ENCODE peak calls at places on chromosomes 1 and 21, in eight cellular contexts. K is aorta; E is astrocyte; A is mesothelial cell of epicardium; G is endothelial cell; O is choroid plexus epithelial cell; R is progenitor cell of endocrine pancreas; P is stimulated activated CD4-positive, alpha-beta T cell treated with anti-CD3 and anti-CD28 coated beads, Interleukin-2, amount 100 ng/mL, for 48 hours. U is an unnamed sample.

GRCh38 chr1:156160744-156161181 is 7.4 kb downstream of the SEMA4A start:
- DNase-seq in A (peak; percentile 71), R (peak; percentile 51), G (peak; percentile 61), P (peak; percentile 74), K (peak; percentile 91), E (peak; percentile 57), O (peak; percentile 80), U (no peak)

GRCh38 chr1:47780469-47780995 is 216.7 kb downstream of the TRABD2B start:
- DNase-seq in G (no peak), P (no peak), K (no peak), R (no peak), E (no peak), A (no peak), O (no peak), U (no peak)

GRCh38 chr1:23673086-23673813 is 18.4 kb upstream of the RPL11 start:
- DNase-seq in O (peak; percentile 54), K (no peak), E (peak; percentile 30), P (no peak), R (peak; percentile 62), A (peak; percentile 63), G (peak; percentile 64), U (no peak)

GRCh38 chr1:234697741-234698140 is 87.8 kb upstream of the IRF2BP2 start:
- DNase-seq in K (no peak), O (no peak), E (no peak), R (no peak), A (no peak), P (no peak), G (no peak), U (no peak)

GRCh38 chr1:119327436-119328155 is 41.0 kb upstream of the HAO2 start:
- DNase-seq in P (peak; percentile 15), K (peak; percentile 53), A (peak; percentile 64), R (peak; percentile 15), E (peak; percentile 6), O (peak; percentile 42), G (peak; percentile 68), U (peak; percentile 9)

GRCh38 chr1:212190169-212190568 is 95.0 kb upstream of the PPP2R5A start:
- DNase-seq in O (no peak), A (no peak), G (no peak), R (no peak), K (no peak), P (no peak), E (no peak), U (no peak)

GRCh38 chr1:19344372-19344810 is 32.3 kb downstream of the SLC66A1 start:
- DNase-seq in K (no peak), E (no peak), A (peak; percentile 54), O (peak; percentile 43), P (peak; percentile 50), G (peak; percentile 73), R (peak; percentile 41), U (no peak)

GRCh38 chr1:118364882-118365281 is 179.9 kb upstream of the SPAG17 start:
- DNase-seq in K (no peak), P (no peak), A (no peak), G (no peak), O (no peak), R (no peak), E (no peak), U (no peak)

GRCh38 chr1:119783354-119784126 is 14.8 kb upstream of the HMGCS2 start:
- DNase-seq in A (no peak), K (no peak), R (no peak), G (no peak), P (no peak), E (peak; percentile 34), O (peak; percentile 81), U (no peak)

GRCh38 chr21:35933466-35933865 is 126.9 kb downstream of the SETD4 start:
- DNase-seq in P (no peak), E (peak; percentile 73), G (no peak), K (peak; percentile 87), R (no peak), A (no peak), O (peak; percentile 78), U (no peak)

GRCh38 chr1:93614550-93615200 is 67.0 kb downstream of the BCAR3 start:
- DNase-seq in E (no peak), O (no peak), R (no peak), A (no peak), G (no peak), K (no peak), P (no peak), U (no peak)

GRCh38 chr1:20732588-20733360 is at the start of gene SH2D5:
- DNase-seq in P (peak; percentile 54), O (peak; percentile 98), G (no peak), A (peak; percentile 57), K (peak; percentile 82), E (peak; percentile 97), R (no peak), U (no peak)

GRCh38 chr1:61451214-61451968 is 273.6 kb downstream of the TM2D1 start:
- DNase-seq in E (no peak), A (no peak), P (no peak), K (no peak), O (peak; percentile 25), R (no peak), G (no peak), U (no peak)

GRCh38 chr21:36422279-36423098 is 37.3 kb downstream of the CHAF1B start:
- DNase-seq in O (peak; percentile 74), K (peak; percentile 73), G (peak; percentile 71), R (peak; percentile 28), A (no peak), E (peak; percentile 42), P (peak; percentile 44), U (no peak)

GRCh38 chr1:106526650-106527049 is 529.8 kb upstream of the PRMT6 start:
- DNase-seq in K (no peak), A (no peak), P (no peak), G (no peak), E (peak; percentile 95), O (peak; percentile 13), R (no peak), U (no peak)

GRCh38 chr1:153180556-153180955 is 22.7 kb upstream of the LELP1 start:
- DNase-seq in E (no peak), R (no peak), G (no peak), A (no peak), O (no peak), P (no peak), K (no peak), U (no peak)

GRCh38 chr1:75996196-75996595 is 64.0 kb upstream of the ASB17 start:
- DNase-seq in O (peak; percentile 16), R (no peak), A (no peak), P (no peak), E (peak; percentile 21), G (no peak), K (no peak), U (no peak)

GRCh38 chr1:200885564-200886402 is 8.9 kb upstream of the INAVA start:
- DNase-seq in A (no peak), G (no peak), K (no peak), P (no peak), R (no peak), O (no peak), E (no peak), U (no peak)

GRCh38 chr1:10195570-10195969 is 14.8 kb upstream of the KIF1B start:
- DNase-seq in G (no peak), P (no peak), O (peak; percentile 61), A (no peak), E (peak; percentile 58), R (no peak), K (no peak), U (no peak)

GRCh38 chr21:36185498-36185897 is 28.9 kb downstream of the DOP1B start:
- DNase-seq in A (no peak), R (no peak), P (no peak), G (no peak), E (no peak), O (no peak), K (no peak), U (no peak)

GRCh38 chr1:150922519-150922975 is 3.6 kb upstream of the SETDB1 start:
- DNase-seq in K (peak; percentile 67), G (peak; percentile 66), R (peak; percentile 25), A (peak; percentile 63), P (peak; percentile 73), O (peak; percentile 93), E (peak; percentile 89), U (peak; percentile 60)

GRCh38 chr21:35994605-35995004 is 65.7 kb downstream of the SETD4 start:
- DNase-seq in P (no peak), G (no peak), K (no peak), A (no peak), R (no peak), O (no peak), E (no peak), U (no peak)

GRCh38 chr21:39373634-39374033 is 24.7 kb upstream of the HMGN1 start:
- DNase-seq in K (no peak), O (peak; percentile 80), A (no peak), G (peak; percentile 23), P (no peak), R (no peak), E (peak; percentile 35), U (no peak)

GRCh38 chr1:222588135-222588534 is 1.6 kb downstream of the TAF1A start:
- DNase-seq in K (no peak), E (no peak), G (no peak), P (no peak), A (no peak), R (no peak), O (no peak), U (no peak)

GRCh38 chr1:30253807-30254440 is 469.5 kb downstream of the MATN1 start:
- DNase-seq in A (no peak), O (no peak), P (no peak), R (no peak), K (no peak), G (no peak), E (no peak), U (no peak)

GRCh38 chr1:17018849-17019248 is 7.1 kb upstream of the ATP13A2 start:
- DNase-seq in O (no peak), P (no peak), G (no peak), E (no peak), K (no peak), R (no peak), A (no peak), U (no peak)

GRCh38 chr1:20702416-20702815 is 15.4 kb downstream of the KIF17 start:
- DNase-seq in P (no peak), G (no peak), E (no peak), A (no peak), R (no peak), O (peak; percentile 57), K (no peak), U (no peak)

GRCh38 chr1:41810446-41810845 is 108.3 kb downstream of the HIVEP3 start:
- DNase-seq in O (peak; percentile 62), A (peak; percentile 66), K (no peak), P (peak; percentile 55), G (peak; percentile 59), R (peak; percentile 67), E (peak; percentile 25), U (no peak)

GRCh38 chr1:225750420-225750819 is 27.2 kb upstream of the SRP9 start:
- DNase-seq in E (no peak), O (no peak), A (no peak), R (no peak), P (no peak), K (no peak), G (no peak), U (no peak)

GRCh38 chr21:45985471-45986315 is 4.1 kb downstream of the COL6A1 start:
- DNase-seq in O (no peak), A (no peak), G (peak; percentile 3), R (no peak), K (peak; percentile 46), E (no peak), P (no peak), U (no peak)

GRCh38 chr1:64545118-64545916 is 75.4 kb downstream of the CACHD1 start:
- DNase-seq in G (no peak), O (no peak), P (no peak), E (no peak), K (no peak), A (no peak), R (no peak), U (no peak)

GRCh38 chr1:34147301-34147700 is 17.7 kb downstream of the CSMD2 start:
- DNase-seq in O (no peak), P (no peak), G (no peak), R (no peak), K (no peak), E (no peak), A (no peak), U (no peak)